ENCODE peak calls at places on chromosomes 11 and 22, in six cellular contexts. One of them, this sample, is unnamed.

GRCh38 chr11:6746086-6746618 is 25.6 kb downstream of the OR2AG2 start:
- DNase-seq in fibroblast of lung: no peak
- DNase-seq in mammary epithelial cell: no peak
- DNase-seq in IMR-90: no peak
- DNase-seq in SK-N-SH: no peak
- DNase-seq in Karpas-422: no peak
- DNase-seq in this sample: no peak

GRCh38 chr11:75140269-75141138 is 10.4 kb upstream of the SLCO2B1 start:
- DNase-seq in mammary epithelial cell: peak
- DNase-seq in SK-N-SH: peak
- DNase-seq in Karpas-422: peak
- DNase-seq in fibroblast of lung: peak
- DNase-seq in IMR-90: peak
- DNase-seq in this sample: peak

GRCh38 chr22:17910561-17911311 is 113.6 kb downstream of the MICAL3 start:
- DNase-seq in mammary epithelial cell: peak
- DNase-seq in fibroblast of lung: peak
- DNase-seq in SK-N-SH: peak
- DNase-seq in Karpas-422: no peak
- DNase-seq in IMR-90: peak
- DNase-seq in this sample: peak

GRCh38 chr11:13897606-13898276 is 64.8 kb upstream of the SPON1 start:
- DNase-seq in mammary epithelial cell: no peak
- DNase-seq in fibroblast of lung: no peak
- DNase-seq in SK-N-SH: no peak
- DNase-seq in Karpas-422: no peak
- DNase-seq in IMR-90: no peak
- DNase-seq in this sample: no peak

GRCh38 chr22:20526628-20527355 is 19.4 kb downstream of the MED15 start:
- DNase-seq in SK-N-SH: no peak
- DNase-seq in fibroblast of lung: peak
- DNase-seq in mammary epithelial cell: peak
- DNase-seq in IMR-90: peak
- DNase-seq in Karpas-422: no peak
- DNase-seq in this sample: peak

GRCh38 chr11:96744697-96745096 is 354.9 kb downstream of the JRKL start:
- DNase-seq in IMR-90: peak
- DNase-seq in Karpas-422: no peak
- DNase-seq in mammary epithelial cell: no peak
- DNase-seq in SK-N-SH: no peak
- DNase-seq in fibroblast of lung: peak
- DNase-seq in this sample: no peak

GRCh38 chr11:44825058-44825795 is 98.5 kb downstream of the TSPAN18 start:
- DNase-seq in SK-N-SH: no peak
- DNase-seq in Karpas-422: no peak
- DNase-seq in IMR-90: no peak
- DNase-seq in fibroblast of lung: no peak
- DNase-seq in mammary epithelial cell: no peak
- DNase-seq in this sample: no peak

GRCh38 chr22:24427500-24428164 is at the start of gene ADORA2A:
- DNase-seq in SK-N-SH: peak
- DNase-seq in mammary epithelial cell: no peak
- DNase-seq in fibroblast of lung: no peak
- DNase-seq in Karpas-422: peak
- DNase-seq in IMR-90: no peak
- DNase-seq in this sample: no peak

GRCh38 chr11:3123761-3124733 is 41.1 kb downstream of the OSBPL5 start:
- DNase-seq in SK-N-SH: peak
- DNase-seq in fibroblast of lung: peak
- DNase-seq in Karpas-422: no peak
- DNase-seq in IMR-90: peak
- DNase-seq in mammary epithelial cell: peak
- DNase-seq in this sample: no peak

GRCh38 chr11:19055016-19055415 is 5.5 kb downstream of the MRGPRX2 start:
- DNase-seq in SK-N-SH: no peak
- DNase-seq in Karpas-422: no peak
- DNase-seq in IMR-90: no peak
- DNase-seq in mammary epithelial cell: no peak
- DNase-seq in fibroblast of lung: no peak
- DNase-seq in this sample: no peak

GRCh38 chr11:12220305-12220704 is 109.9 kb downstream of the MICAL2 start:
- DNase-seq in SK-N-SH: no peak
- DNase-seq in mammary epithelial cell: no peak
- DNase-seq in IMR-90: no peak
- DNase-seq in Karpas-422: no peak
- DNase-seq in fibroblast of lung: no peak
- DNase-seq in this sample: no peak

GRCh38 chr11:2921261-2921660 is 8.0 kb downstream of the PHLDA2 start:
- DNase-seq in mammary epithelial cell: no peak
- DNase-seq in Karpas-422: no peak
- DNase-seq in IMR-90: no peak
- DNase-seq in fibroblast of lung: no peak
- DNase-seq in SK-N-SH: no peak
- DNase-seq in this sample: peak

GRCh38 chr11:117045196-117045595 is 53.0 kb downstream of the SIK3 start:
- DNase-seq in mammary epithelial cell: no peak
- DNase-seq in IMR-90: peak
- DNase-seq in SK-N-SH: no peak
- DNase-seq in fibroblast of lung: peak
- DNase-seq in Karpas-422: no peak
- DNase-seq in this sample: no peak

GRCh38 chr11:62437616-62438015 is 18.8 kb downstream of the SCGB1A1 start:
- DNase-seq in SK-N-SH: no peak
- DNase-seq in Karpas-422: no peak
- DNase-seq in IMR-90: no peak
- DNase-seq in fibroblast of lung: no peak
- DNase-seq in mammary epithelial cell: no peak
- DNase-seq in this sample: no peak

GRCh38 chr11:128905345-128906184 is 14.4 kb downstream of the KCNJ5 start:
- DNase-seq in Karpas-422: no peak
- DNase-seq in mammary epithelial cell: peak
- DNase-seq in SK-N-SH: peak
- DNase-seq in IMR-90: peak
- DNase-seq in fibroblast of lung: peak
- DNase-seq in this sample: peak

GRCh38 chr11:43735931-43736330 is 55.4 kb downstream of the HSD17B12 start:
- DNase-seq in fibroblast of lung: peak
- DNase-seq in mammary epithelial cell: peak
- DNase-seq in Karpas-422: peak
- DNase-seq in SK-N-SH: no peak
- DNase-seq in IMR-90: peak
- DNase-seq in this sample: no peak

GRCh38 chr11:102733232-102733875 is 8.6 kb upstream of the MMP8 start:
- DNase-seq in SK-N-SH: peak
- DNase-seq in mammary epithelial cell: peak
- DNase-seq in IMR-90: peak
- DNase-seq in Karpas-422: peak
- DNase-seq in fibroblast of lung: peak
- DNase-seq in this sample: peak

GRCh38 chr11:67584205-67584880 is 731 bp downstream of the GSTP1 start:
- DNase-seq in fibroblast of lung: peak
- DNase-seq in SK-N-SH: peak
- DNase-seq in Karpas-422: peak
- DNase-seq in mammary epithelial cell: peak
- DNase-seq in IMR-90: peak
- DNase-seq in this sample: peak

GRCh38 chr11:79052539-79052938 is 388.3 kb downstream of the TENM4 start:
- DNase-seq in fibroblast of lung: peak
- DNase-seq in IMR-90: no peak
- DNase-seq in mammary epithelial cell: no peak
- DNase-seq in SK-N-SH: no peak
- DNase-seq in Karpas-422: no peak
- DNase-seq in this sample: no peak

GRCh38 chr22:20904008-20904979 is 12.9 kb upstream of the CRKL start:
- DNase-seq in Karpas-422: no peak
- DNase-seq in IMR-90: peak
- DNase-seq in SK-N-SH: no peak
- DNase-seq in fibroblast of lung: peak
- DNase-seq in mammary epithelial cell: peak
- DNase-seq in this sample: peak

GRCh38 chr11:50074161-50074560 is 41.5 kb downstream of the OR4C45 start:
- DNase-seq in fibroblast of lung: no peak
- DNase-seq in SK-N-SH: no peak
- DNase-seq in Karpas-422: no peak
- DNase-seq in mammary epithelial cell: no peak
- DNase-seq in IMR-90: no peak
- DNase-seq in this sample: no peak

GRCh38 chr11:50077526-50077925 is 44.9 kb downstream of the OR4C45 start:
- DNase-seq in fibroblast of lung: no peak
- DNase-seq in IMR-90: no peak
- DNase-seq in mammary epithelial cell: no peak
- DNase-seq in Karpas-422: no peak
- DNase-seq in SK-N-SH: no peak
- DNase-seq in this sample: no peak

GRCh38 chr11:50078001-50078400 is 45.3 kb downstream of the OR4C45 start:
- DNase-seq in mammary epithelial cell: no peak
- DNase-seq in IMR-90: no peak
- DNase-seq in SK-N-SH: no peak
- DNase-seq in fibroblast of lung: no peak
- DNase-seq in Karpas-422: no peak
- DNase-seq in this sample: no peak

GRCh38 chr11:50073113-50074105 is 40.7 kb downstream of the OR4C45 start:
- DNase-seq in fibroblast of lung: no peak
- DNase-seq in SK-N-SH: no peak
- DNase-seq in mammary epithelial cell: no peak
- DNase-seq in IMR-90: no peak
- DNase-seq in Karpas-422: no peak
- DNase-seq in this sample: no peak

DNA sequence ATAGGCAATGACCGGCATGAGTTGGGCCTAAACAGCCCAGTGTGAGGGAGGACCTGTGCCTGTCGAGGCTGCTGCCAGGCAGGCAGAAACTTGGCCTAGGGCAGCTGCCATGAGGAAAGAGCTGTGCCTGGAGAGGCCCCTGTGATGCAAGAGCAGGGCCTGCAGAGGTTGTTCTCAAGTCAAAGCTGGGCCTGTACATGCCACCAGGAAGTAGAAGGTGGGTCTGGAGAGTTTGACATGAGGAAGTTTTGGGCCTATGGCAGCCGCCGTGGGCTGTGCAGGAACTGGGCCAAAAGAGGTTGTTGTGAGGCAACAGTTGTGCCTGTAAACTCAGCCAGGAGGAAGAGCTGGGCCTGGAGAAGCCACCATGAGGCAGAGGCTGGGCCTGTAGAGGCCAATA is 43.2 kb downstream of the OR4C45 start:
- DNase-seq in fibroblast of lung: no peak
- DNase-seq in mammary epithelial cell: no peak
- DNase-seq in Karpas-422: no peak
- DNase-seq in SK-N-SH: no peak
- DNase-seq in IMR-90: no peak
- DNase-seq in this sample: no peak
- H3K4me3 ChIP-seq in fibroblast of lung: no peak
- H3K4me3 ChIP-seq in mammary epithelial cell: no peak
- H3K4me3 ChIP-seq in Karpas-422: no peak
- H3K4me3 ChIP-seq in SK-N-SH: no peak
- H3K4me3 ChIP-seq in IMR-90: no peak
- H3K4me3 ChIP-seq in this sample: no peak

GRCh38 chr22:47781024-47781423 is 1018.6 kb downstream of the TBC1D22A start:
- DNase-seq in SK-N-SH: no peak
- DNase-seq in IMR-90: no peak
- DNase-seq in fibroblast of lung: no peak
- DNase-seq in Karpas-422: no peak
- DNase-seq in mammary epithelial cell: no peak
- DNase-seq in this sample: no peak
- H3K4me2 ChIP-seq in SK-N-SH: no peak
- H3K4me2 ChIP-seq in IMR-90: no peak
- H3K4me2 ChIP-seq in fibroblast of lung: no peak
- H3K4me2 ChIP-seq in Karpas-422: no peak
- H3K4me2 ChIP-seq in mammary epithelial cell: no peak
- H3K4me2 ChIP-seq in this sample: no peak

DNA sequence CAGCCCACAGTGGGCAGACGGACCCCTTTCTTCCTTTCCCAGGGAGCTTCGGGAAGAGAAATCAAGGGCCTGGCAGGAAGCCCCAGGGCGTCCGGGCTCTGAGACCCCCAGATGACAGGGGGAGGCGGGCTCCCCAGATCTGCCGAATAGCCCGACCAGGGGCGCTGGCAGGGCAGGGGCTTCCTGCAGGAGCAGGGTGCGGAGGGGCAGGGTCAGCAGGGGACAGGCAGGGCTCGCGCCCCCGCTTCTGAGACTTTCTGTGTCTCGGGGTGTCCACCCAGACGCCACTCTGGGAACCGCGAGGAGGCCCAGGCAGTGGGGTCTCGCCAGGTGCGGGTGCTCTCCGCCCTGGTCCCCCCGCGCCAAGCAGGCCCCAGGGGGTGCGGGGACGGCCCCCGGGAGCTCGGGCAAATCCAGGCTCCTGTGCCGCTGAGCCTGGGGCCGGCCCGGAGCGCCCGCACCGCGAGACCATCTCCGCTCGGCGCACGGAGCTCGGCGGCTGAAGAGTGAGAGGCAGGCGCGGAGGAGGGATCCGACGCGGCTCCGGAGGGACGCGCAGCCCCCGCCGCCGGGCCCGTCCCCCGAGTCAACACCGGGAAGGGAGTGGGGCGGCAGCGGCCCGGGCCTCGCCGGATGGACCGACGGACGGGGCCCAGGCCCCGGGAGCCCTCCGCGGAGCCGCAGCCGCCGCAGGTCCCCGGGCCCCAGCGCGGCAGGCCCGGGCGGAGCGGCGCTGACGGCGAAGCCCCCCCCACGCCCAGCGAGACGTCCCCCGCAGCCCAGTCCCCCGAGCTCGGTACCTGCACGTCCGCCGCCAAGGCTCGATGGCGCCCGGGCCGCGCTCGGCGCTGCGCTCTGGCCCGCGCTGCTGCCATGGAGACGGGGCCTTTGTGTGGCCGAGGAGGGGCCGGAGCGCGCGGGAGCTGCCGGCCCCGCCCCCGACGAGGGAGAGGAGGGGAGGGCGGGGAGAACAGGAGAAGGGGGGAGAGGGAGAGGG is at the start of gene PLXNB2:
- DNase-seq in IMR-90: peak
- DNase-seq in fibroblast of lung: peak
- DNase-seq in SK-N-SH: peak
- DNase-seq in mammary epithelial cell: peak
- DNase-seq in Karpas-422: peak
- DNase-seq in this sample: peak
- H3K4me3 ChIP-seq in IMR-90: peak
- H3K4me3 ChIP-seq in fibroblast of lung: peak
- H3K4me3 ChIP-seq in SK-N-SH: peak
- H3K4me3 ChIP-seq in mammary epithelial cell: peak
- H3K4me3 ChIP-seq in Karpas-422: peak
- H3K4me3 ChIP-seq in this sample: peak

GRCh38 chr11:35038211-35038930 is 100.6 kb upstream of the CD44 start:
- DNase-seq in fibroblast of lung: no peak
- DNase-seq in SK-N-SH: peak
- DNase-seq in mammary epithelial cell: no peak
- DNase-seq in Karpas-422: no peak
- DNase-seq in IMR-90: no peak
- DNase-seq in this sample: peak

GRCh38 chr11:35036642-35037041 is 102.3 kb upstream of the CD44 start:
- DNase-seq in fibroblast of lung: no peak
- DNase-seq in IMR-90: no peak
- DNase-seq in SK-N-SH: no peak
- DNase-seq in mammary epithelial cell: no peak
- DNase-seq in Karpas-422: no peak
- DNase-seq in this sample: no peak

GRCh38 chr11:35034401-35034800 is 104.6 kb upstream of the CD44 start:
- DNase-seq in mammary epithelial cell: no peak
- DNase-seq in Karpas-422: no peak
- DNase-seq in SK-N-SH: no peak
- DNase-seq in IMR-90: no peak
- DNase-seq in fibroblast of lung: no peak
- DNase-seq in this sample: peak

GRCh38 chr11:35033011-35033410 is 106.0 kb upstream of the CD44 start:
- DNase-seq in SK-N-SH: no peak
- DNase-seq in fibroblast of lung: no peak
- DNase-seq in IMR-90: no peak
- DNase-seq in Karpas-422: no peak
- DNase-seq in mammary epithelial cell: no peak
- DNase-seq in this sample: no peak

GRCh38 chr11:35035894-35036408 is 103.0 kb upstream of the CD44 start:
- DNase-seq in mammary epithelial cell: peak
- DNase-seq in Karpas-422: no peak
- DNase-seq in SK-N-SH: no peak
- DNase-seq in IMR-90: peak
- DNase-seq in fibroblast of lung: peak
- DNase-seq in this sample: peak
- H3K4me2 ChIP-seq in mammary epithelial cell: peak
- H3K4me2 ChIP-seq in Karpas-422: no peak
- H3K4me2 ChIP-seq in SK-N-SH: no peak
- H3K4me2 ChIP-seq in IMR-90: peak
- H3K4me2 ChIP-seq in fibroblast of lung: no peak
- H3K4me2 ChIP-seq in this sample: peak

This sample was measured in trophoblast cell.